ENCODE peak calls at places on chromosome 5, in seven cellular contexts. One of them, this sample, is unnamed. For H3K4me1 and H3K9me3, the result is how much of the 10 kb centered on the place peaks cover.

GRCh38 chr5:143657814-143658395 is 154.1 kb upstream of the HMHB1 start:
- DNase-seq in uterus: no peak
- DNase-seq in kidney: no peak
- DNase-seq in ovary: no peak
- DNase-seq in spleen: no peak
- DNase-seq in left ventricle myocardium inferior: no peak
- DNase-seq in HCT116: no peak
- DNase-seq in this sample: no peak

GRCh38 chr5:111580956-111581355 is 68.6 kb upstream of the STARD4 start:
- DNase-seq in left ventricle myocardium inferior: no peak
- DNase-seq in HCT116: no peak
- DNase-seq in ovary: no peak
- DNase-seq in spleen: no peak
- DNase-seq in uterus: no peak
- DNase-seq in kidney: no peak
- DNase-seq in this sample: no peak

GRCh38 chr5:109873687-109874086 is 184.0 kb downstream of the MAN2A1 start:
- DNase-seq in spleen: no peak
- DNase-seq in ovary: no peak
- DNase-seq in kidney: no peak
- DNase-seq in left ventricle myocardium inferior: no peak
- DNase-seq in uterus: no peak
- DNase-seq in HCT116: no peak
- DNase-seq in this sample: peak

GRCh38 chr5:132017738-132018625 is 6.5 kb upstream of the ACSL6 start:
- DNase-seq in left ventricle myocardium inferior: no peak
- DNase-seq in uterus: no peak
- DNase-seq in spleen: no peak
- DNase-seq in kidney: peak
- DNase-seq in ovary: no peak
- DNase-seq in HCT116: no peak
- DNase-seq in this sample: peak

GRCh38 chr5:72656756-72657513 is 149.7 kb upstream of the ZNF366 start:
- DNase-seq in HCT116: no peak
- DNase-seq in kidney: no peak
- DNase-seq in uterus: no peak
- DNase-seq in left ventricle myocardium inferior: no peak
- DNase-seq in spleen: no peak
- DNase-seq in ovary: no peak
- DNase-seq in this sample: no peak

GRCh38 chr5:139092741-139093140 is 105.4 kb downstream of the SIL1 start:
- DNase-seq in spleen: no peak
- DNase-seq in left ventricle myocardium inferior: no peak
- DNase-seq in ovary: no peak
- DNase-seq in uterus: no peak
- DNase-seq in kidney: no peak
- DNase-seq in HCT116: no peak
- DNase-seq in this sample: no peak

GRCh38 chr5:135042595-135042994 is 8.6 kb upstream of the PITX1 start:
- DNase-seq in spleen: no peak
- DNase-seq in kidney: peak
- DNase-seq in ovary: no peak
- DNase-seq in HCT116: no peak
- DNase-seq in uterus: no peak
- DNase-seq in left ventricle myocardium inferior: no peak
- DNase-seq in this sample: peak

GRCh38 chr5:90871356-90871755 is 312.8 kb downstream of the ADGRV1 start:
- DNase-seq in HCT116: no peak
- DNase-seq in ovary: no peak
- DNase-seq in spleen: no peak
- DNase-seq in left ventricle myocardium inferior: no peak
- DNase-seq in kidney: no peak
- DNase-seq in uterus: no peak
- DNase-seq in this sample: no peak

GRCh38 chr5:157312492-157312891 is 46.6 kb downstream of the CYFIP2 start:
- DNase-seq in kidney: no peak
- DNase-seq in uterus: no peak
- DNase-seq in left ventricle myocardium inferior: no peak
- DNase-seq in ovary: no peak
- DNase-seq in spleen: no peak
- DNase-seq in HCT116: peak
- DNase-seq in this sample: no peak

GRCh38 chr5:178527458-178528307 is 62.5 kb downstream of the COL23A1 start:
- DNase-seq in spleen: peak
- DNase-seq in left ventricle myocardium inferior: peak
- DNase-seq in HCT116: no peak
- DNase-seq in ovary: no peak
- DNase-seq in uterus: no peak
- DNase-seq in kidney: no peak
- DNase-seq in this sample: no peak

GRCh38 chr5:80491296-80491695 is 3.4 kb downstream of the FAM151B start:
- DNase-seq in uterus: no peak
- DNase-seq in spleen: no peak
- DNase-seq in kidney: no peak
- DNase-seq in ovary: no peak
- DNase-seq in left ventricle myocardium inferior: no peak
- DNase-seq in HCT116: no peak
- DNase-seq in this sample: no peak

DNA sequence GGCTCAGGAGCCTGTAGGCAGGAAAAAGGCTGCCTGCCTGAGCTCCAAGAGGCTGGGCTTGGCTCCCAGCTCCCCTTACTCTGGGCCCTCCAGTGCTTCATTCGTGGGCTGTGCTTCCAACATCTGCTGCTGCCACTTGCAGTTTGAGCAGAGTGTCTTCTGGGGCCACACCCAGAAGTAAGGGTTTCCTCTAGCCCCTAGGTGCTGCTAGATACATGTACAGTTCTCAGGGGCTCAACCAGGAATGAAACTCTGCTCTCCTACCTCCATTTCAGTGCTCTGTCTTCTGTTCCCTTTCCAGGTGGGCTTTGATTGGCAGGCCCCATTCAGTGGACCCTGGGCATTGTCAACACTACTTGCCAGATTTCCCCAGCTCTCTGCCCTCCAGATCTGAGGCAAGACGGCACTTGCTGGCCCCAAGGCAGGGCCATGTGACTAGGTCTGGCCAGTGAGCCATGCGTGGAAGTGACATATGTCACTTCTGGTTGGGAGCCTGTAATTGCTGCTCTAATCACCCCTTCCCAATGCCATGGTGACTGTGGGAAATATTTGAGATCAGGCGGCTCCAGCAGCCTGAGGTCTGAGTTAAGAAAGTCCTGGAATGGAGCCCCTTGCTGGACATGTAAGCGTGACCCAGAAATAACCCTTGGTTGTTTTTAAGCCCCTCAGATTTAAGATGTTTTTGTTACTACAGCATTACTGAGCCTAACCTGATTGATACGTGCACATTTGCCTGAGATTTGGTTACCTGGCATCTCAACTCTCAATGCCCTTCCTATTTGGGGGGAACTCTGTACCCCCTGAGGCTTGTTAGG is 9.4 kb upstream of the BOD1 start:
- DNase-seq in uterus: no peak
- DNase-seq in kidney: peak
- DNase-seq in ovary: no peak
- DNase-seq in spleen: no peak
- DNase-seq in left ventricle myocardium inferior: no peak
- DNase-seq in HCT116: no peak
- DNase-seq in this sample: no peak
- H3K4me1 ChIP-seq in uterus: under half
- H3K4me1 ChIP-seq in kidney: under half
- H3K4me1 ChIP-seq in ovary: under half
- H3K4me1 ChIP-seq in spleen: under half
- H3K4me1 ChIP-seq in left ventricle myocardium inferior: under half
- H3K4me1 ChIP-seq in HCT116: under half
- H3K4me1 ChIP-seq in this sample: under half

DNA sequence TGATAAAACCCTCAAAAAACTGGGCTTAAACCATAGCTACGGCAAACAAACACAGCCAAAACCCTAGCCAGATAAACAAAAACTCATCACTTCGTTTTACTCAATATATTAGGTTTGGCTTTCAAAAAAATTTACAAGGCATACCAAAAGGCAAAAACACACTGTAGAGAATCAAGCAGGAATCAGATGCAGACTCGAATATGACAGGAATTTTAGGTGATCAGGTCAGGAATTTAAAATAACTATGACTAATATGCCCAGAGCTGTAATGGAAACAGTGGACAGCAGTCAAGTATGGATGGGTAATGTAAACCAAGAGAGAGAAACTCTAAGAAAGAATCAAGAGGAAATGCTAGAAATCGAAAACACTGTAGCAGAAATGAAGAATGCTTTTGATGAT is 26.5 kb upstream of the DOCK2 start:
- DNase-seq in spleen: no peak
- DNase-seq in left ventricle myocardium inferior: no peak
- DNase-seq in HCT116: no peak
- DNase-seq in uterus: no peak
- DNase-seq in ovary: no peak
- DNase-seq in kidney: no peak
- DNase-seq in this sample: no peak
- H3K9me3 ChIP-seq in spleen: under half
- H3K9me3 ChIP-seq in left ventricle myocardium inferior: under half
- H3K9me3 ChIP-seq in HCT116: under half
- H3K9me3 ChIP-seq in uterus: under half
- H3K9me3 ChIP-seq in ovary: under half
- H3K9me3 ChIP-seq in kidney: under half
- H3K9me3 ChIP-seq in this sample: under half

DNA sequence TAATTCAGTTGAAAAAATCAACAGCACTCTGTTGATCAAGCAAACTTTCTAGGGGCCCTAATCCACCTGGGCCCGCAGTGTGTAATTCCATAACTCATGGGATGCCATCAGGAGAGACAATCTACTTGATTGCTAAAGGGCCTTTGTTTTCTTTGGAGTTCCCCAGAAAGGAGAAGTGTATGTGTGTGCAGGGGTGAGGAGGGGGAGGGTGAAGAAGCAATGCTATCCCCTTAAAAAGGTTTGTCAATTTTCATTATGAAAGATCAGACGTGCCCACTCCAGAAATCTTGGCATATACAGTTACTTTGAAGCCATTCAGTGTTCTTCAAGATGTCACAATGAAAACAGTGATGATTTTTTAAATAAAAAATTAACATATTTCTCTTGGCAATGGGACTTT is 6.2 kb downstream of the PARP8 start:
- DNase-seq in kidney: no peak
- DNase-seq in uterus: no peak
- DNase-seq in left ventricle myocardium inferior: no peak
- DNase-seq in spleen: no peak
- DNase-seq in ovary: no peak
- DNase-seq in HCT116: no peak
- DNase-seq in this sample: no peak
- H3K4me1 ChIP-seq in kidney: under half
- H3K4me1 ChIP-seq in uterus: under half
- H3K4me1 ChIP-seq in left ventricle myocardium inferior: under half
- H3K4me1 ChIP-seq in spleen: half or more
- H3K4me1 ChIP-seq in ovary: under half
- H3K4me1 ChIP-seq in HCT116: under half
- H3K4me1 ChIP-seq in this sample: under half

GRCh38 chr5:2256646-2257288 is 374.0 kb upstream of the IRX4 start:
- DNase-seq in left ventricle myocardium inferior: no peak
- DNase-seq in ovary: no peak
- DNase-seq in spleen: no peak
- DNase-seq in kidney: no peak
- DNase-seq in HCT116: no peak
- DNase-seq in uterus: no peak
- DNase-seq in this sample: no peak

GRCh38 chr5:2260211-2260985 is 377.7 kb upstream of the IRX4 start:
- DNase-seq in uterus: no peak
- DNase-seq in ovary: no peak
- DNase-seq in spleen: no peak
- DNase-seq in left ventricle myocardium inferior: no peak
- DNase-seq in kidney: no peak
- DNase-seq in HCT116: no peak
- DNase-seq in this sample: no peak

GRCh38 chr5:2259494-2260107 is 376.9 kb upstream of the IRX4 start:
- DNase-seq in spleen: no peak
- DNase-seq in uterus: no peak
- DNase-seq in left ventricle myocardium inferior: no peak
- DNase-seq in ovary: no peak
- DNase-seq in kidney: no peak
- DNase-seq in HCT116: no peak
- DNase-seq in this sample: no peak

GRCh38 chr5:2257326-2258244 is 374.9 kb upstream of the IRX4 start:
- DNase-seq in kidney: no peak
- DNase-seq in uterus: no peak
- DNase-seq in left ventricle myocardium inferior: no peak
- DNase-seq in spleen: no peak
- DNase-seq in HCT116: no peak
- DNase-seq in ovary: no peak
- DNase-seq in this sample: no peak

DNA sequence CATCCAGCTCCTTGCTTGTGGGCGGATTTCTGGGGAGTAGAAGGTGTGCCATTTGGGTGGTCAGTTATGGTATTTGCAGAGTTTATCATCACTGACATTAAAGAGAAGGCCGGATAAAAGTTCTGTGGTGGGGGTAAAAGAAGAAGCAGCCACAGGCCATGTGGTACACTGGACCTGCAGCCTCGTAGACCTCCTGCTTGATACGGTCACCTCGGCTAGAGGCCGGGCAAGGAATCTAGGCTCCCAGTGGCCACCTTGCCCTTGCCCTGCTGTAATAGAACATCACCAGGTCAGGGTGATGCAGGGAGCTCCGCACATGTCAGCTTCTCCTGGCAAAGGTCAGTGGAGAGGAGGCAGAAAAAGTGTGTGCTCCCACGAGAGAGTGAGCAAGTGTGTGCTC is 376.1 kb upstream of the IRX4 start:
- DNase-seq in left ventricle myocardium inferior: no peak
- DNase-seq in kidney: no peak
- DNase-seq in HCT116: no peak
- DNase-seq in uterus: no peak
- DNase-seq in ovary: no peak
- DNase-seq in spleen: no peak
- DNase-seq in this sample: no peak
- H3K9me3 ChIP-seq in left ventricle myocardium inferior: under half
- H3K9me3 ChIP-seq in kidney: under half
- H3K9me3 ChIP-seq in HCT116: under half
- H3K9me3 ChIP-seq in uterus: under half
- H3K9me3 ChIP-seq in ovary: under half
- H3K9me3 ChIP-seq in spleen: under half
- H3K9me3 ChIP-seq in this sample: under half

DNA sequence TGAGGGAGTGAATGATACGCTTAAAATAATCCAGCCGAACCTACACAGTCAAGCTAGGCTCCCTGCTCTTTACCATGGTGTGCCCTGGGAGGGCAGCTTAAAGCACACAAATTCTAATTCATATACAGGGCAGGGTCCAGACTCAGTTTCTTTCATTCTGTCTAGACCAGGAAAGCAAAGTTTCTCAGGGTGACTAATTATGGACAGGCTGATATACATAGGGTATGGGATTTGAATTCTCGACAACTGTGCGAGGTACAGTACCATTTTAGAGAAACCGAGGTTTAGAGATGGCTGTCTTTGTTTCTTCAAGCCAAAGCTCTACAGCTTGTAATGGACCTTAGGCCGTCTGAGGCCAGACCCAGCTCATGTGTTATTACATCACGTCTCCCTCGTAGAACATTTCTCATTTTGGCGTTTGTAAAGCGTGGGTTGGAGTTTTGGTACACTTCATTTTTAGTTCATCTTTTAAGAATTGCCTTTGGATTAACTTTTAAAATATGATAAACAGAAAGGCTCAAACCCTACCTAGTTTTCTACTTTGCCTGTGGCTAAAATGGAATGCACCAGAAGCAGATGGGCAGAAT is 2.8 kb downstream of the PTGER4 start:
- DNase-seq in uterus: no peak
- DNase-seq in HCT116: no peak
- DNase-seq in left ventricle myocardium inferior: no peak
- DNase-seq in spleen: no peak
- DNase-seq in ovary: no peak
- DNase-seq in kidney: no peak
- DNase-seq in this sample: peak
- H3K4me1 ChIP-seq in uterus: under half
- H3K4me1 ChIP-seq in HCT116: under half
- H3K4me1 ChIP-seq in left ventricle myocardium inferior: half or more
- H3K4me1 ChIP-seq in spleen: half or more
- H3K4me1 ChIP-seq in ovary: under half
- H3K4me1 ChIP-seq in kidney: under half
- H3K4me1 ChIP-seq in this sample: under half